ENCODE peak calls at places on chromosome 16, in seven cellular contexts. M is OCI-LY7; T is kidney; Z is neural progenitor cell; J is spleen; P is CD8-positive, alpha-beta memory T cell; S is hepatocyte. R is an unnamed sample.

GRCh38 chr16:62967606-62968005 is 931.4 kb upstream of the CDH8 start:
- DNase-seq in J (no peak), P (no peak), Z (no peak), T (no peak), S (no peak), M (no peak), R (no peak)

GRCh38 chr16:1810536-1810935 is 16.1 kb downstream of the HAGH start:
- DNase-seq in M (no peak), J (no peak), S (no peak), T (no peak), P (no peak), Z (no peak), R (no peak)

GRCh38 chr16:4612977-4613635 is 1.6 kb downstream of the UBALD1 start:
- DNase-seq in T (no peak), J (peak; percentile 82), P (no peak), M (no peak), Z (no peak), S (no peak), R (no peak)

GRCh38 chr16:28569011-28569410 is 15.3 kb downstream of the SGF29 start:
- DNase-seq in P (no peak), T (no peak), Z (no peak), M (no peak), S (no peak), J (no peak), R (no peak)

GRCh38 chr16:80317132-80318098 is 223.4 kb upstream of the DYNLRB2 start:
- DNase-seq in P (no peak), M (no peak), Z (peak; percentile 34), T (no peak), S (peak; percentile 16), J (no peak), R (no peak)

GRCh38 chr16:23642246-23642774 is 1.0 kb downstream of the DCTN5 start:
- DNase-seq in J (no peak), T (no peak), S (no peak), M (no peak), Z (no peak), P (no peak), R (no peak)

GRCh38 chr16:58418601-58419000 is 26.3 kb downstream of the GINS3 start:
- DNase-seq in T (no peak), Z (no peak), P (no peak), S (no peak), J (no peak), M (peak; percentile 50), R (peak; percentile 9)

GRCh38 chr16:4233431-4233830 is 8.4 kb downstream of the SRL start:
- DNase-seq in T (no peak), S (no peak), J (no peak), M (no peak), P (no peak), Z (no peak), R (no peak)

GRCh38 chr16:83530293-83530692 is 277.5 kb upstream of the HSBP1 start:
- DNase-seq in T (no peak), P (no peak), Z (no peak), J (no peak), M (no peak), S (no peak), R (no peak)

GRCh38 chr16:83552193-83552592 is 255.6 kb upstream of the HSBP1 start:
- DNase-seq in M (no peak), P (no peak), J (no peak), T (no peak), S (no peak), Z (no peak), R (no peak)

GRCh38 chr16:63975669-63976068 is 1146.2 kb downstream of the CDH11 start:
- DNase-seq in J (no peak), P (no peak), Z (no peak), M (no peak), S (no peak), T (no peak), R (no peak)

GRCh38 chr16:10526962-10527361 is 53.4 kb downstream of the EMP2 start:
- DNase-seq in S (no peak), J (no peak), T (no peak), P (no peak), M (no peak), Z (no peak), R (no peak)

GRCh38 chr16:79653337-79654000 is 52.9 kb upstream of the MAF start:
- DNase-seq in J (no peak), M (no peak), Z (no peak), P (no peak), S (peak; percentile 68), T (peak; percentile 94), R (peak; percentile 23)

GRCh38 chr16:685967-686366 is 1.8 kb upstream of the JMJD8 start:
- DNase-seq in Z (peak; percentile 65), M (no peak), J (peak; percentile 85), P (no peak), S (peak; percentile 53), T (no peak), R (peak; percentile 65)

DNA sequence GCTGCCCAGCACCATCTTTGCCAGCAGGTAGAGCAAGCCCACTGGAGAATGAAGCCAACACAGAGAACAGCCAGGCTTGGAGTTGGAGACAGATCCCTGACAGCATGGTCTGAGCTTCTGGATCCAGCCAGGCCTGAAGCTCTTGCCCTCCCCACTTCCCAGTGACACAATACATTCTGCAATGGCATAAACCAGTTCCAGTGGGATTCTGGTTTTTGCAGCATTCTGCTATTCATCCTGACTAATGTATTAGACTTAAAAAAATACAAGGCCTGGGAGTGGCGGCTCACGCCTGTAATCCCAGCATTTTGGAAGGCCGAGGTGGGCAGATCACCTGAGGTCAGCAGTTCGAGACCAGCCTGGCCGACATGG is 40.6 kb upstream of the LITAF start:
- DNase-seq in S (no peak), J (no peak), Z (no peak), P (no peak), M (no peak), T (no peak), R (no peak)
- H3K4me1 ChIP-seq in S (peaks cover 16% of the 10 kb centered on the region), J (peaks cover 80% of the 10 kb centered on the region), Z (peaks cover 3% of the 10 kb centered on the region), P (peaks cover 43% of the 10 kb centered on the region), M (peaks cover 85% of the 10 kb centered on the region), T (peaks cover 2% of the 10 kb centered on the region), R (no peaks in the 10 kb centered on the region)

GRCh38 chr16:88030498-88030897 is 79.3 kb downstream of the BANP start:
- DNase-seq in T (no peak), P (no peak), J (peak; percentile 36), S (no peak), Z (no peak), M (no peak), R (no peak)

GRCh38 chr16:88022076-88023042 is 71.1 kb downstream of the BANP start:
- DNase-seq in J (no peak), Z (peak; percentile 36), P (no peak), T (no peak), S (no peak), M (no peak), R (peak; percentile 32)

GRCh38 chr16:88023786-88024185 is 72.6 kb downstream of the BANP start:
- DNase-seq in P (no peak), S (no peak), T (no peak), J (no peak), Z (no peak), M (no peak), R (peak; percentile 20)

GRCh38 chr16:88023366-88023765 is 72.1 kb downstream of the BANP start:
- DNase-seq in Z (no peak), J (no peak), T (no peak), S (no peak), M (no peak), P (no peak), R (no peak)

GRCh38 chr16:88026964-88027938 is 76.0 kb downstream of the BANP start:
- DNase-seq in S (no peak), P (no peak), M (no peak), J (peak; percentile 67), T (peak; percentile 52), Z (no peak), R (no peak)
- H3K4me1 ChIP-seq in S (peaks cover 5% of the 10 kb centered on the region), P (no peaks in the 10 kb centered on the region), M (no peaks in the 10 kb centered on the region), J (peaks cover 18% of the 10 kb centered on the region), T (no peaks in the 10 kb centered on the region), Z (peaks cover 14% of the 10 kb centered on the region), R (no peaks in the 10 kb centered on the region)

DNA sequence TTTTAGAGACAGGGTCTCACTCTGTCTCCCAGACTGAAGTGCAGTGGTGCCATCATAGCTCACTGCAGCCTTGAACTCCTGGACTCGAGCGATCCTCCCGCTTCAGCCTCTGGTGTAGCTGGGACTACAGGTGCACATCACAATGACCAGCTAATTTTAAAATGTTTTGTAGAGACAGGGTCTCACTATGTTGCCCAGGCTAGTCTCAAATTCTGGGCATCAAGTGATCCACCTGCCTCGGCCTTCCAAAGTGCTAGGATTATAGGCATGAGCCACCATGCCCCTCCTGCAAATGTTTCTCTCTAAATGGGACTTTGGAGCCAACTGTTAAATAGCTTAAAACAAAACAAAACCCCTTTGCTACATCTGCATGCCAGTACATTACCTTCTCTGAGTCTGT is 82.2 kb upstream of the BRD7 start:
- DNase-seq in T (no peak), J (no peak), S (no peak), P (no peak), Z (no peak), M (no peak), R (no peak)
- H3K4me1 ChIP-seq in T (no peaks in the 10 kb centered on the region), J (no peaks in the 10 kb centered on the region), S (no peaks in the 10 kb centered on the region), P (no peaks in the 10 kb centered on the region), Z (peaks cover 24% of the 10 kb centered on the region), M (no peaks in the 10 kb centered on the region), R (no peaks in the 10 kb centered on the region)

GRCh38 chr16:30557397-30557949 is 701 bp downstream of the ZNF764 start:
- DNase-seq in J (no peak), M (peak; percentile 39), T (no peak), Z (peak; percentile 27), S (no peak), P (no peak), R (no peak)
- H3K4me1 ChIP-seq in J (peaks cover 94% of the 10 kb centered on the region), M (peaks cover 11% of the 10 kb centered on the region), T (no peaks in the 10 kb centered on the region), Z (no peaks in the 10 kb centered on the region), S (peaks cover 18% of the 10 kb centered on the region), P (peaks cover 34% of the 10 kb centered on the region), R (no peaks in the 10 kb centered on the region)

GRCh38 chr16:11553371-11553770 is 33.3 kb downstream of the LITAF start:
- DNase-seq in S (no peak), J (no peak), P (no peak), Z (no peak), T (no peak), M (no peak), R (peak; percentile 65)
- H3K4me1 ChIP-seq in S (no peaks in the 10 kb centered on the region), J (peaks cover 44% of the 10 kb centered on the region), P (peaks cover 37% of the 10 kb centered on the region), Z (no peaks in the 10 kb centered on the region), T (no peaks in the 10 kb centered on the region), M (no peaks in the 10 kb centered on the region), R (peaks cover 30% of the 10 kb centered on the region)

GRCh38 chr16:26464576-26465266 is 602.0 kb upstream of the C16orf82 start:
- DNase-seq in M (no peak), P (no peak), T (no peak), S (no peak), Z (no peak), J (no peak), R (no peak)
- H3K4me1 ChIP-seq in M (no peaks in the 10 kb centered on the region), P (no peaks in the 10 kb centered on the region), T (no peaks in the 10 kb centered on the region), S (no peaks in the 10 kb centered on the region), Z (no peaks in the 10 kb centered on the region), J (no peaks in the 10 kb centered on the region), R (no peaks in the 10 kb centered on the region)

DNA sequence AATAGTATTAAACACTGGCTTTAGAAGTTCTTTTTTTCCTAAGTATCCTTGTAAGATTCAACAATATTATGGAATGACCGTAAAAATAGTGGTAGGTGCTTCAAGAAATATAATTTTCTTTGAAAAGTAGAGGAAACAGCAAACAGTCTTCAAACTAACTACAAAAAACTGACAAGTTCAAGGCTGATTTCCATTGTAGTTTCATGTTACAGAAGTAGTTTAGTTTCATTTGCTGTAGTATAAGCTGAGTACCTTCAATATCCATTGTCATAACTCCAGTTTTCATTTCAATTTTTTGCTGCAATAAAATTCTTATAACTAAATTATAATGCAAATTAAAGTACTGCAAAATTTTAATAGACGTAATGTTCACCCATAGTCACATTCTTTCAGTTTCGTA is 19.3 kb downstream of the PHKB start:
- DNase-seq in P (no peak), Z (no peak), M (no peak), S (no peak), J (no peak), T (no peak), R (no peak)
- H3K4me1 ChIP-seq in P (no peaks in the 10 kb centered on the region), Z (no peaks in the 10 kb centered on the region), M (peaks cover 6% of the 10 kb centered on the region), S (no peaks in the 10 kb centered on the region), J (peaks cover 54% of the 10 kb centered on the region), T (no peaks in the 10 kb centered on the region), R (peaks cover 6% of the 10 kb centered on the region)